ENCODE peak calls at places on chromosome 10, in nine cellular contexts. L is heart right ventricle; F is WERI-Rb-1; Z is lower lobe of right lung; K is BE2C; P is mammary epithelial cell; U is adrenal gland; M is dorsolateral prefrontal cortex; Q is CD8-positive, alpha-beta T cell. T is an unnamed sample. For H3K27me3, the result is how much of the 10 kb centered on the place peaks cover.

GRCh38 chr10:76257816-76258215 is 826.4 kb downstream of the LRMDA start:
- DNase-seq in K (no peak), P (peak), Q (no peak), U (no peak), L (no peak), F (no peak), Z (no peak), M (no peak), T (no peak)

GRCh38 chr10:58778966-58779365 is 266.3 kb downstream of the BICC1 start:
- DNase-seq in M (no peak), Z (no peak), P (no peak), Q (no peak), F (no peak), L (no peak), K (no peak), U (no peak), T (no peak)

GRCh38 chr10:29163746-29164145 is 125.1 kb upstream of the LYZL1 start:
- DNase-seq in U (no peak), Q (no peak), L (peak), F (no peak), K (no peak), M (no peak), Z (no peak), P (peak), T (no peak)

GRCh38 chr10:95360122-95360715 is 69.4 kb upstream of the PDLIM1 start:
- DNase-seq in K (no peak), P (peak), L (no peak), U (no peak), Z (no peak), M (no peak), Q (no peak), F (no peak), T (peak)

GRCh38 chr10:4372601-4373000 is 453.4 kb upstream of the AKR1E2 start:
- DNase-seq in F (no peak), L (peak), K (peak), P (no peak), U (no peak), Z (no peak), Q (no peak), M (no peak), T (peak)

GRCh38 chr10:2893446-2893845 is 173.9 kb upstream of the PFKP start:
- DNase-seq in Q (no peak), L (no peak), M (no peak), K (no peak), F (no peak), Z (no peak), P (no peak), U (no peak), T (no peak)

GRCh38 chr10:49028639-49029038 is 86.7 kb downstream of the VSTM4 start:
- DNase-seq in Q (no peak), K (no peak), L (no peak), Z (no peak), F (no peak), U (no peak), P (no peak), M (no peak), T (no peak)

GRCh38 chr10:87867453-87867852 is 4.0 kb downstream of the PTEN start:
- DNase-seq in Q (no peak), M (no peak), L (no peak), P (peak), U (no peak), Z (no peak), F (no peak), K (no peak), T (no peak)

GRCh38 chr10:123392182-123392930 is 238.2 kb downstream of the BUB3 start:
- DNase-seq in M (no peak), Z (no peak), K (no peak), L (no peak), Q (no peak), P (no peak), F (peak), U (no peak), T (no peak)

GRCh38 chr10:71638577-71639411 is 80.8 kb downstream of the C10orf105 start:
- DNase-seq in K (peak), U (peak), L (no peak), F (peak), M (no peak), Z (peak), Q (no peak), P (no peak), T (no peak)

GRCh38 chr10:130337696-130338587 is 201.8 kb downstream of the GLRX3 start:
- DNase-seq in U (no peak), P (no peak), Q (no peak), K (no peak), L (no peak), Z (no peak), F (no peak), M (no peak), T (no peak)

GRCh38 chr10:130337305-130337640 is 201.1 kb downstream of the GLRX3 start:
- DNase-seq in F (no peak), Z (no peak), M (no peak), P (no peak), Q (no peak), L (no peak), U (no peak), K (no peak), T (no peak)

GRCh38 chr10:130339911-130340310 is 203.7 kb downstream of the GLRX3 start:
- DNase-seq in P (no peak), Q (no peak), F (no peak), M (no peak), U (no peak), L (no peak), Z (no peak), K (no peak), T (no peak)

GRCh38 chr10:130339091-130339490 is 202.9 kb downstream of the GLRX3 start:
- DNase-seq in M (no peak), F (no peak), Z (no peak), K (no peak), L (no peak), P (no peak), Q (no peak), U (no peak), T (no peak)

DNA sequence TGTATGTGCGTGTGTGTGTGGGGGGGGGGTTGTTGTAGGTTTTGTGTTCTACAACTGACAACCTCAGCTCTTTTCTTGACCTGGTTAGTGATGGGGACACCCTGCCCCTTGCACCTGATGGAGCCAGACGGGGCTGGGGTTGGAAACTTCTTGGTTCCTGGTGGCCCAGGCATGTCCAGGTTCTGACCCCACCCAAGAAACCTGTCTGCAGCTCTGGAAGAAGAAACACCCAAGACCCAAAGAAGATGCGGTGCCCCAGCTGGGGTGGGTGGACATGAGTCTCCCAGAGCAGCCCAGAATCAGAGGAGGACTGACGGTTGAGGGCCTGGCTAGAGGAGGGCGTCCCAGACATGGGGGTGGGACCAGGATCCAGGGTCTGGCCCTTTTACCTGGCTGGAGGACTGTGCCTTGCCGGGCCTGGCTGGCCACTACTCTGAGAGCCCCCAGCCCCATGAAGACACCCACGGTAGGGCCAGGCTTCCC is 202.4 kb downstream of the GLRX3 start:
- DNase-seq in K (no peak), P (no peak), M (no peak), F (no peak), Q (no peak), L (no peak), Z (no peak), U (no peak), T (no peak)
- H3K4me3 ChIP-seq in K (no peak), P (no peak), M (no peak), F (no peak), Q (no peak), L (no peak), Z (no peak), U (no peak), T (no peak)

GRCh38 chr10:124450783-124451057 is 885 bp upstream of the NKX1-2 start:
- DNase-seq in U (no peak), P (no peak), F (no peak), Q (no peak), K (no peak), L (no peak), M (no peak), Z (no peak), T (no peak)
- H3K27me3 ChIP-seq in U (half or more), P (under half), F (under half), Q (under half), K (half or more), L (half or more), M (under half), Z (half or more), T (half or more)

GRCh38 chr10:92688927-92689662 is 660 bp upstream of the HHEX start:
- DNase-seq in L (peak), U (peak), F (peak), P (no peak), M (no peak), Q (no peak), Z (no peak), K (peak), T (peak)
- TF ChIP-seq CTCF in L (no peak), U (no peak), F (peak), P (no peak), M (no peak), Q (no peak), Z (no peak), K (no peak), T (peak)

GRCh38 chr10:93074597-93075368 is 1.1 kb downstream of the CYP26A1 start:
- DNase-seq in K (no peak), F (no peak), Q (no peak), U (no peak), M (no peak), P (no peak), Z (no peak), L (no peak), T (no peak)

GRCh38 chr10:93076871-93077270 is 3.2 kb downstream of the CYP26A1 start:
- DNase-seq in Z (no peak), F (no peak), Q (no peak), P (no peak), K (no peak), U (no peak), L (no peak), M (no peak), T (no peak)

GRCh38 chr10:93074137-93074596 is 474 bp downstream of the CYP26A1 start:
- DNase-seq in F (peak), Q (no peak), L (no peak), U (no peak), K (no peak), M (no peak), P (no peak), Z (no peak), T (no peak)

GRCh38 chr10:93073539-93074136 is at the start of gene CYP26A1:
- DNase-seq in K (no peak), L (no peak), Z (no peak), U (no peak), M (no peak), Q (no peak), P (peak), F (no peak), T (peak)

DNA sequence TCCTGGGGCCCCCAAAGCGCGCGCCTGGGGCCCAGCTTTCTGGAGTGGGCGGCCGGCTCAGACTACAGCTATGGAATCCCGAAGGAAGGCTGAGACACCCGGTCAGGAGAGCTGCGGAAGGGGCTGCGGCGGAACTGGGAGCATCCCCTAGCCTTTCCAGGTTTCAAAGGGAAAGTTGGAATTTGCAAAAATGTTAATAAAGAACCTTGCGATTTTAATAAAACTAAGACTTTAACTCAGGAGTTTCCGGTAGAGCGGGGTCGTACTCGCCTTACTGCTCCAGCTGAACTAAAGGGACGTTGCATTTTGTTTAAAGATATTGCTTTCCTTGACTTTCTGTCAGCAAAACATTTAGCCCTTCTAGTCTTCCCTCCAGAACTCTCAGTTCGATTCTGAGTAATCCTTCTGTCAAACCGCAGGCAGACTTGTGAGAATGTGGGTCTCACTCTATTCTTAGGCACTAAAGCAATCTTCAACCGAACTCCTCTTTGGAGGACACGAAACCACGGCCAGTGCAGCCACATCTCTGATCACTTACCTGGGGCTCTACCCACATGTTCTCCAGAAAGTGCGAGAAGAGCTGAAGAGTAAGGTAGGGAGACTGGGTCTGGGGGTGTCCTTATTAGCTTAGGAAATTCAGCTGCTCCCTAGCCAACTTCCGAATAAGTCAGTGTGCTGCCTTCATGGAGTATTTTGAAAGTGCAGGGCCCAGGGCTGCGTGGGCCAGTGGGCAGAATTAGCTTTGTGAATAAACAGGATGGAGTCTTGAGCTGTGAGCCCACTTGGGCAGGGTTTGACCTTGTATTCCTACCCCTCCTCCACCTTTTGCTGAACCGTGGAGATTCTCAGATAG is 1.9 kb downstream of the CYP26A1 start:
- DNase-seq in U (no peak), M (no peak), K (no peak), Q (no peak), Z (no peak), L (no peak), F (no peak), P (no peak), T (no peak)
- H3K4me3 ChIP-seq in U (no peak), M (no peak), K (no peak), Q (no peak), Z (no peak), L (no peak), F (no peak), P (no peak), T (peak)

GRCh38 chr10:23194471-23194965 is 2.4 kb downstream of the PTF1A start:
- DNase-seq in Z (no peak), Q (no peak), M (no peak), P (no peak), F (no peak), U (no peak), K (no peak), L (no peak), T (no peak)
- H3K27me3 ChIP-seq in Z (half or more), Q (under half), M (half or more), P (half or more), F (half or more), U (half or more), K (half or more), L (half or more), T (half or more)

DNA sequence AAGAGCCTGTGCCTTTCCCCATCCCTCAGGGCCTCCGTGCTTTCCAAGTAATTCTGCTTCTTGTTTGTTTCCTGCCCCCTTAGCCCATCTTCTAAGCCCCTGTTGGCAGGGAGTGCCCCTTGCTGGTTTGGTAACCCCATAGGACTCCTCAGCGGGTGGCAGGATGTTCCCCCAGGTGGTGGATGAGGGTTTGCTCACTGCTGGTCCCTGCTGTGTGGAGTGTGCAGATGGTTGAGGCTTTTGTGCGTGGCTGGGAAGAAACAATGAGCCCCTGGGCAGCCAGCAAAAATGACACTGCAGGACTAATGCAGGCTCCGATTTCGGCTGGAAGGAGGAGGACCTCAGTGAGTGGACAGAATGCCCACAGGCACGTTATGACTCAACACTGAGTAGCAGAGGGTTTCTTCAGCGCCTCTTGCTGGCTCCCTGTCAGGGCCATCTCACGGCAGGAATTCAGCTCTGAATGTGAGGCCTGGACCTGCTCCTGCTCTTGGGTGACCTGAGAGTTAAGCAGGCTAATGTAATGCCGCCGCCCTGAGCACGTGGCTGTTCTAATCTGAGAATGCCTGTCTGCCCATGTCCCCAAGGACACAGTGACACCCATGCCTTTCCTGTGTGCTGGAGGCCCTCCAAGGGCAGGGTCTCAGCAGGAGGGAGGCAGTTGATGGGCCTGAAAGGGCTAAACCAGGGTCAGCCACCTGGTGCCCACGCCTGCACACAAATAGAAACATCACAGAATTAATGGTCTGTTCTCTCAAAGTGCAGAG is 16.6 kb downstream of the BAG3 start:
- DNase-seq in M (no peak), K (peak), F (peak), U (peak), P (peak), Q (no peak), L (peak), Z (no peak), T (peak)
- TF ChIP-seq CTCF in M (no peak), K (peak), F (peak), U (no peak), P (peak), Q (no peak), L (no peak), Z (no peak), T (no peak)

DNA sequence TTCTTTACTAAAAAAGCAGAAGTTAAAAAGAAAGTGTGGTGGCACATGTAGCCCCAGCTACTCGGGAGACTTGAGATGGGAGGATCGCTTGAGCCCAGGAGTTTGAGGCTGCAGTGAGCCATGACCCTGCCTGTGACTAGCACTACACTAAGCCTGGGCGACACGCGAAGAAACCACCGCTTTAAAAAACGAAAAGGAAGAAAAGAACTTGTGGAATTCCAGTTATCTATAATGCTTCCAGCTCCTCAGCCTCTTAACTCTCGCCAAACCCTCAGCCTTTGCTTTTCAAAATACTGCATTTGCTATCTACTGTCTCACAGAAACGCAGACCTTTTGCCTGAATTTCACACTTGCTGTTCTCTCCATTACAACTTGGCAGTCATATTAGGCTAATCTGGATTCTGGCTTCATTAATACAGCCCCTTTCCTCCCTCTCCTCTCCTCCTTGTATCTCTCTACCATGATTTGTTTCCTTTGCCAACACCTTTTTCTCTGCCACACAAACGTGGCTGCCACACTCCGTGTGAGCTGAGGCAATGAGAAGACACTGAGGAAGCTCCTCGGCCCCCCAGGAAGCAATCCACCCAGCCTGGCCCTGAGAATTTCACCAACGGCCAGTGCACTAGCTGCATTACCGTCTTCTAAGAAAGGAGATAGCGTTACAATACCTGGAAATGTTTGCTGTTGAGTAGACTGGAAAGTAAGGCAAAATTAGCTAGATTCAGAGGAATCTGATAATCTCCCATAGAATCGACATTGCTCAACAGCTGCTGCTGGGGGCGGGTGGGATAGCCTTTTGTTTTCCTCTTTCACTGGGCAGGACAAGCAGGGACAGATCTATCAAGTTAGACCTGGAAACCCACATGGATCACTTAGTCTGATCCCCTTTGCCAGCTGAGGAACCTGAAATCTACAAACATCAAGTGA is 37.2 kb downstream of the CALML5 start:
- DNase-seq in L (no peak), P (peak), Q (no peak), M (no peak), K (no peak), F (no peak), Z (no peak), U (no peak), T (no peak)
- H3K4me3 ChIP-seq in L (no peak), P (no peak), Q (no peak), M (no peak), K (no peak), F (no peak), Z (no peak), U (no peak), T (no peak)

T was measured in cardiac muscle cell.